ENCODE peak calls at places on chromosomes 6 and 20, in four cellular contexts. Y, W, J and U are unnamed samples.

GRCh38 chr6:129317931-129318820 is 391.8 kb downstream of the ARHGAP18 start:
- DNase-seq in Y (peak), W (peak), J (no peak), U (peak)

GRCh38 chr6:79377047-79377446 is 142.6 kb upstream of the HMGN3 start:
- DNase-seq in Y (no peak), W (no peak), J (no peak), U (no peak)

GRCh38 chr6:22248513-22249308 is 48.1 kb downstream of the PRL start:
- DNase-seq in Y (no peak), W (no peak), J (no peak), U (peak)

GRCh38 chr6:37940074-37940847 is 120.7 kb downstream of the ZFAND3 start:
- DNase-seq in Y (no peak), W (no peak), J (no peak), U (no peak)

GRCh38 chr6:137161975-137162374 is 11.5 kb downstream of the IL22RA2 start:
- DNase-seq in Y (no peak), W (no peak), J (no peak), U (no peak)

GRCh38 chr6:30515967-30516753 is 26.9 kb downstream of the HLA-E start:
- DNase-seq in Y (peak), W (peak), J (peak), U (peak)

GRCh38 chr20:31820228-31820627 is 1.1 kb downstream of the MYLK2 start:
- DNase-seq in Y (no peak), W (no peak), J (no peak), U (no peak)

GRCh38 chr6:118100763-118101162 is 193.7 kb downstream of the SLC35F1 start:
- DNase-seq in Y (no peak), W (no peak), J (no peak), U (no peak)

GRCh38 chr6:4853349-4853748 is 77.1 kb downstream of the CDYL start:
- DNase-seq in Y (no peak), W (no peak), J (no peak), U (no peak)

GRCh38 chr6:107488875-107489635 is 862 bp upstream of the SOBP start:
- DNase-seq in Y (peak), W (no peak), J (peak), U (no peak)

GRCh38 chr20:44204156-44204831 is 6.3 kb downstream of the OSER1 start:
- DNase-seq in Y (no peak), W (no peak), J (no peak), U (peak)

GRCh38 chr20:26209171-26209941 is 512.7 kb upstream of the ZNF337 start:
- DNase-seq in Y (peak), W (peak), J (peak), U (no peak)

GRCh38 chr6:134594881-134595280 is 277.0 kb upstream of the SGK1 start:
- DNase-seq in Y (no peak), W (no peak), J (no peak), U (no peak)

GRCh38 chr6:17653198-17653881 is 53.2 kb downstream of the FAM8A1 start:
- DNase-seq in Y (no peak), W (no peak), J (no peak), U (no peak)

DNA sequence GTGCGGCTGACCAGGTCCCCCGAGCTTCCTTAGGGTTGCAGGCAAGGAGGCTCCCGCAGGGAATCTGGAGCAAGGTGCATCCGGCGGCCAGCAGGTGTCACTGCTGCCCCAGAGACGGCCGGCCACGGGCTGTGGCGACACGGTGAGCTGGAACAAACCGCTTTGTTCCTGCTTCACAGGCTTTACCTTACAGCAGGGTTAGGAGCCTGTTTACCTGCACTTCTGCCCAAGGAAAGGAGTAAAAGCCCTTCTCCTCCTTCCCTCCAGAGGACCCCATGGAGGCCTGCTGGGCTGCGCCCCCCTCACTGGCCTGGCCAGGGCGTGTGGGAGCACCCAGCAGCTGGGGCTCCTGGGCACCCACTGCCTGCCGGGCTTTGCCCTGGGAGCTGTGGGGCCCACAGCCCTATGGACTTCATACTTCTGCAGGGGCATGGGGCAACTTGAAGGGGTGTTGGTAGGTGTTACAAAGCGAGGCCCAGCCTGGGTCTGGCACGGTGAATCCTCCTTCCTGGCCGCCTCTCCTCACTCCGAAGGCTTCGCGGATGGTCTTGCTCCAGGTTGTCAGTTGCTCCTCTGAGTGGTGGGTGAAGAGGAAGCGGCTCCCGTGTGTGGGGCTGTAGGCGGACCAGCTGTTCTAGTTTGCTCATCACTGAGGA is 88.4 kb downstream of the CDC5L start:
- DNase-seq in Y (peak), W (peak), J (peak), U (peak)
- H3K4ac ChIP-seq in Y (peak), W (no peak), J (no peak), U (no peak)

GRCh38 chr20:46959821-46960220 is 65.2 kb downstream of the EYA2 start:
- DNase-seq in Y (no peak), W (no peak), J (no peak), U (no peak)
- H2BK120ac ChIP-seq in Y (no peak), W (no peak), J (no peak), U (no peak)

DNA sequence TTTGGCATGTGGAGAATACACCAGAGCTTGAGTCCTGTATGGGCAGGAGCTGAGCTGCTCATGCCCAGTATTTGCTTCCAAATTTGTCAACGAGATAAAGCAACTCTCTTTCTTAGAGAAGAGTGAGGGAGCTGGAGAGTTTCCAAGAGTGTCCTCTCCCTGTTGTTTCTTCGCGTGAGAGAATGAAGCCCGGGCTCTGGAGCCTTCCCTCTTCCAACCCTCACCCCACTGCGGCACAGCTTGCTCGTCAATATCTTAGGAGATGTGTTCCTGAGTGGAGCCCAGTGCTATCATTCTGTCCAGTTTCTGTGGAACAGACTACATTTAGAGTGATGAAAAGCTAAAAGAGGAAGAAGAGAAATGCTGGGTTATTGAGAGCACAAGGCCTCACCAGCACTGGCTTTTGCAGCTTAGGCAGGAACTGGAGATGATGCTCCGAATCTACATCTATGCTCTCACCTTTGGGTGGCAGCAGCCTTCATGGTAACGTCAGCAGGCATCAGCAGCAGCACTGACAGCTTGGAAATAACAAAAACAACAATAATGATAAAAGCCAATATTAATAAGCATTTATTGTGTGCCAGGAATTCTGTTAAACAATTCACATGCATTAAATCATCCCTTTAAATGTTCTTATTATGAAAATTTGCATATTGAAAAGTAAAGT is 66.5 kb upstream of the TFB1M start:
- DNase-seq in Y (no peak), W (no peak), J (no peak), U (no peak)
- H3K4ac ChIP-seq in Y (no peak), W (no peak), J (no peak), U (no peak)

GRCh38 chr6:71197267-71197666 is 91.3 kb upstream of the OGFRL1 start:
- DNase-seq in Y (no peak), W (no peak), J (no peak), U (no peak)
- H2BK120ac ChIP-seq in Y (no peak), W (no peak), J (no peak), U (peak)

GRCh38 chr6:64732888-64733287 is 974.1 kb downstream of the EYS start:
- DNase-seq in Y (no peak), W (no peak), J (no peak), U (no peak)
- H3K4ac ChIP-seq in Y (no peak), W (no peak), J (no peak), U (no peak)

GRCh38 chr20:10635476-10636208 is 38.2 kb downstream of the JAG1 start:
- DNase-seq in Y (no peak), W (no peak), J (no peak), U (no peak)

GRCh38 chr20:10634683-10635411 is 39.0 kb downstream of the JAG1 start:
- DNase-seq in Y (no peak), W (no peak), J (no peak), U (peak)

GRCh38 chr20:10634190-10634589 is 39.6 kb downstream of the JAG1 start:
- DNase-seq in Y (no peak), W (no peak), J (no peak), U (no peak)

GRCh38 chr20:10632681-10633509 is 40.9 kb downstream of the JAG1 start:
- DNase-seq in Y (no peak), W (no peak), J (no peak), U (peak)

DNA sequence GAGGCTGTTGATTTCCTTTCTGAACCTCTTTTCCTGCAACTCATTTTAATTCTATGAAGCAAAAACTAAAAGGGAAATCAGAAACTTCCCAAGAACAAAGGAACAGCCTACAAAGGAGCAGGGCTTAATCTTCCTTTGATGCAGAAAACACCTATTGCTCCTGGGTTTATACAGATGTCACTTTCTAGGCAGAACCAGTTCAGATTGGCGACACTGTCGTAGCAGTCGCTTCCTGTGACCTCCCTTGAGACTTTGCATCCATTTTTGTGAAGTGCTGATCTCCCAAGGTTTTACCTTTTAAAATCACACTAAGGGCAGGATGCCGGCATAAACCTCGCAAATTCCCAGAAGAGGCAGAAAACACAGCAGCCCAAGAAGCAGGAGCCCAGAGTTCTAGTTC is 40.1 kb downstream of the JAG1 start:
- DNase-seq in Y (no peak), W (no peak), J (no peak), U (no peak)
- H2BK120ac ChIP-seq in Y (no peak), W (no peak), J (no peak), U (no peak)

GRCh38 chr20:24823989-24824693 is 124.9 kb upstream of the CST7 start:
- DNase-seq in Y (no peak), W (no peak), J (no peak), U (no peak)
- H3K4ac ChIP-seq in Y (no peak), W (no peak), J (no peak), U (no peak)

GRCh38 chr6:145735356-145736165 is at the start of gene EPM2A:
- DNase-seq in Y (peak), W (peak), J (peak), U (peak)

GRCh38 chr6:145733207-145733606 is 2.1 kb downstream of the EPM2A start:
- DNase-seq in Y (no peak), W (no peak), J (no peak), U (no peak)

GRCh38 chr6:145732788-145733187 is 2.5 kb downstream of the EPM2A start:
- DNase-seq in Y (no peak), W (no peak), J (no peak), U (no peak)

GRCh38 chr6:145733770-145734169 is 1.6 kb downstream of the EPM2A start:
- DNase-seq in Y (no peak), W (no peak), J (no peak), U (no peak)

DNA sequence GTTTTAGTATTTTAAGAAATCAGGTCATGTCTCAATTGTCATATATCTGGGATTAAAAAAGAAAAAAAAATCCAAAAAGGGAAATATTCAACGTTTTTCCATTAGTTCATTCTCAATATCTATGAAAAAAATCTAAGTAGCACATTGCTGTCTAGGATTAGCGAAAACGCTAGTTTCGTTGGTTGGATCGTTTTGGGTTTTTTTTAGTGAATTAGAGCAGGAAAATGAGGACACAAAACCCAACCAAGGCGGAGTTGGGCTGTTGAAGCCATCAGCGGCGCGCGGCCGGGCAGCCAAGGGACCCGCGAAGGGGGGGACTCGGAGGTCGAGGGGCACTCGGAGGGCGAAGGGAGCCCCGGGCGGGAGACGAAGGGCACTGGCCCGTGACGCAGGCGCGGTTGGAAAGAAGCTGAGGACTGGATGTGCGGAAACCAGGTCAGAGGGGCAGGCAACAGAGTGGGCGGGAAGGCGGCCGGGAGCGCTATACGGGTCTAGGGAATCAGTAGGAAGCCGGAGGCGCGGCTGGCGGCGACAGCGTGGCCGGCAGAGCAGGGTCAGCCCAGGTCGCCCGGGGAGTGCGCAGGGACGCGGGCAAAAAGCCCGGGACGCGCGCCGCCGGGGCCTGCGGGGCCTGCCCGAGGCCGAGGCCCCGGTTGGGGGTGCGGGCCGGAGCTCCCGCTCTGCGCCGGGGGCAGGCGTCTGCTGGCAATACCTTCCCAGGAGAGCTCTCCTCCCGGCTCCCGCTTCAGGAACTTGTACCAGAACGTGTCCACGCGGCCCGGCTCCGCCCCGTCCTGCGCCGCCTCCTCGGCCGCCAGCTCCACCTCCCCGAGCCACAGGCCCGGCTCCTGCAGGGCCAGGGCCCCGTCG is 599 bp downstream of the EPM2A start:
- DNase-seq in Y (peak), W (peak), J (peak), U (peak)
- H2BK120ac ChIP-seq in Y (no peak), W (peak), J (no peak), U (peak)